ENCODE peak calls at places on chromosomes 1 and 21, in seven cellular contexts. Z, R, O, N, V, J and C are unnamed samples.

GRCh38 chr21:41582298-41582840 is 74.4 kb upstream of the TMPRSS2 start:
- DNase-seq in R (no peak), N (no peak), J (no peak), O (no peak), V (no peak), Z (no peak), C (no peak)

GRCh38 chr1:30901798-30902652 is 6.5 kb downstream of the SDC3 start:
- DNase-seq in V (no peak), R (no peak), Z (no peak), J (no peak), N (no peak), O (no peak), C (no peak)

GRCh38 chr1:20405893-20406604 is 80.0 kb downstream of the CAMK2N1 start:
- DNase-seq in O (no peak), V (no peak), Z (peak), N (no peak), R (no peak), J (peak), C (no peak)

GRCh38 chr1:100921110-100921706 is 25.3 kb downstream of the SLC30A7 start:
- DNase-seq in O (no peak), Z (peak), N (no peak), R (peak), V (no peak), J (peak), C (no peak)

GRCh38 chr1:208031932-208032320 is 121.0 kb upstream of the CD34 start:
- DNase-seq in N (no peak), J (no peak), Z (no peak), V (no peak), R (no peak), O (no peak), C (no peak)

GRCh38 chr1:19622204-19622603 is 21.9 kb upstream of the NBL1 start:
- DNase-seq in N (no peak), V (no peak), R (no peak), O (no peak), Z (peak), J (peak), C (no peak)

GRCh38 chr1:78281580-78281979 is 209.2 kb upstream of the PTGFR start:
- DNase-seq in V (no peak), Z (no peak), N (no peak), J (no peak), O (no peak), R (no peak), C (no peak)

GRCh38 chr1:201456499-201457309 is 12.3 kb downstream of the PHLDA3 start:
- DNase-seq in V (no peak), O (no peak), Z (peak), J (peak), N (no peak), R (no peak), C (no peak)

GRCh38 chr1:157173900-157174410 is 35.8 kb upstream of the ETV3 start:
- DNase-seq in R (no peak), Z (no peak), J (no peak), V (no peak), O (no peak), N (no peak), C (no peak)

GRCh38 chr1:3775498-3776230 is 3.1 kb downstream of the SMIM1 start:
- DNase-seq in J (peak), Z (peak), V (peak), R (no peak), O (no peak), N (peak), C (no peak)

GRCh38 chr1:11527541-11528452 is 48.8 kb downstream of the DISP3 start:
- DNase-seq in J (no peak), V (no peak), O (no peak), N (no peak), Z (no peak), R (no peak), C (no peak)

GRCh38 chr1:95230768-95231191 is 3.2 kb upstream of the RWDD3 start:
- DNase-seq in R (no peak), V (no peak), N (no peak), Z (no peak), J (no peak), O (no peak), C (no peak)

GRCh38 chr1:95233321-95233736 is 681 bp upstream of the RWDD3 start:
- DNase-seq in V (peak), N (peak), O (no peak), R (no peak), Z (no peak), J (no peak), C (no peak)

GRCh38 chr1:95232646-95233320 is 1.2 kb upstream of the RWDD3 start:
- DNase-seq in V (peak), O (no peak), J (no peak), R (no peak), Z (no peak), N (no peak), C (no peak)

GRCh38 chr1:95236784-95237575 is 3.0 kb downstream of the RWDD3 start:
- DNase-seq in O (no peak), Z (no peak), J (no peak), V (no peak), N (no peak), R (no peak), C (no peak)

DNA sequence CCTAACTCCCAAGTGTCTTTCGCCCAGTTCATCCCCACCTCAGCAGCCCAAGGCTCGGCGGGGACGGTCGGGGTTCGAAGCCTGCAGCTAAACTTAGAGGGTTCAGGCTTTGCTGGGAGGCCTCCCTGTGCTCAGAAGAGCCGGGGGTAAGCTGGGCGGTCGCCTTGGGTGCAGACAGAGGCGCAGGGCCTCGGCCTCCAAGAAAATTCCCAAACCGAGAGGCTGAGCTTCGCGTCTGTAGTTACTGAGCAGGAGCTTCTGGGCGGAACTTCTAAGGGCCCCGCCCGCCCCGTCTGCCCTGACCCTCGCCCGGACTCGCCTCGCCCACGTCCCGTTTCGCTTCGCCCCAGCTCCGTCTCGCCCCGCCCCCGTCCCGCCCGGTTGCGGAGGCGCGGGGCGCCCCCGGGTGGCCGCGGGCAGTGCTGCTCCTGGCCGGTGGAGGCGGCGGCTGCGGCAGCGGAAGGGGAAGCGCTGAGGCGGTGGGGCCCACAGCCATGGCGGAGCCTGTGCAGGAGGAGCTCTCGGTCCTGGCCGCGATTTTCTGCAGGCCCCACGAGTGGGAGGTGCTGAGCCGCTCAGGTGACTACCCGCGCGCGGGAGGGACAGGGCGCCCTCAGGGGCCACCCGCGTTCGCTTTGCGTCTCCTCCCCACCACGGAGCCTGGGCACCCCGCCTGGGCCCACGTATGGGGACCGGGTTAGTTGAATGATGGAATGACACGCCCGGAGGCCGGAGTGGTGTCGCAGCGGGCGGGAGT is at the start of gene RWDD3:
- DNase-seq in O (peak), R (peak), J (peak), V (peak), Z (peak), N (peak), C (peak)
- TF ChIP-seq CTCF in O (peak), R (peak), J (peak), V (peak), Z (peak), N (peak), C (peak)

DNA sequence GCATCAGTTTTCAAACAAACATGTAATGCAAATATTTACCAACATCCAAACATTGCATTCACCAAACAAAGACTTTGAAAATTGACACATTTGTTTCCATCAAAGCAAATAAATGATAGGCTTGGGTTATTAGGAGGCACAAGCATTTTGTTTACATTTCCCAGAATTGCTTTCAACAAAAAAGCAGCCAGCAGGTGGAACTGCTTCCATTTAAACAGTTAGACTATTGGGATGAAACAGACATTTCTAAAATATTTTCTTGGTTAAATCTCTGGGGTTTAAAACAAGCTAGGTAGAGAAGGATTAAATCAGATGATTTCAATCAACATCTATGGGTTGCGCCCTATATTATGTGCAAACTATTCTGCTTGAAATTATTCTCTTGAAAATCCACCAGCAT is 1.4 kb upstream of the LEMD1 start:
- DNase-seq in Z (no peak), V (no peak), R (no peak), O (no peak), J (no peak), N (no peak), C (no peak)
- TF ChIP-seq CTCF in Z (peak), V (no peak), R (no peak), O (no peak), J (no peak), N (no peak), C (no peak)

GRCh38 chr21:28587748-28588147 is 404.9 kb downstream of the LTN1 start:
- DNase-seq in V (no peak), O (no peak), R (peak), J (peak), Z (no peak), N (no peak), C (no peak)

GRCh38 chr21:28588997-28589396 is 403.7 kb downstream of the LTN1 start:
- DNase-seq in V (no peak), R (no peak), Z (no peak), J (no peak), O (no peak), N (no peak), C (no peak)

GRCh38 chr21:28592205-28592845 is 400.4 kb downstream of the LTN1 start:
- DNase-seq in N (no peak), Z (no peak), J (no peak), R (no peak), V (no peak), O (no peak), C (no peak)

GRCh38 chr21:28590026-28590425 is 402.7 kb downstream of the LTN1 start:
- DNase-seq in O (no peak), N (no peak), J (no peak), R (no peak), V (no peak), Z (no peak), C (no peak)

DNA sequence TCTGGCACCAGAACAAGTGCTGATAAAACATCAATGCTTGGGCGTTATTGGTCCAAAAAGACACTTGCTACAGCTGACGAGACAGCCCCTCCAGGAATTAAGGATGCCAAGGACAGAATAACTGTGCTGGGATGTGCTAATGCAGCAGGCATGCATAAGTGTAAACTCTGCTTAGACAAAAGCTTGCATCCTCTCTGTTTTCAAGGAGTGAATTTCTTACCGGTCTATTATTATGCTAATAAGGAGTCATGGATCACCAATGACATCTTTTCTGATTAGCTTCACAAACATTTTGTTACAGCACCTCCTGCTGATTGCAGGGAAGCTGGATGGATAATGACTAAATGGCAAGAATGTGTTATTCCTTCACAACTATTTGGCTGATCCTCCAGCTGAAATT is 402.0 kb downstream of the LTN1 start:
- DNase-seq in O (no peak), J (no peak), Z (no peak), V (no peak), N (no peak), R (no peak), C (no peak)
- TF ChIP-seq CTCF in O (no peak), J (no peak), Z (no peak), V (no peak), N (no peak), R (no peak), C (no peak)

DNA sequence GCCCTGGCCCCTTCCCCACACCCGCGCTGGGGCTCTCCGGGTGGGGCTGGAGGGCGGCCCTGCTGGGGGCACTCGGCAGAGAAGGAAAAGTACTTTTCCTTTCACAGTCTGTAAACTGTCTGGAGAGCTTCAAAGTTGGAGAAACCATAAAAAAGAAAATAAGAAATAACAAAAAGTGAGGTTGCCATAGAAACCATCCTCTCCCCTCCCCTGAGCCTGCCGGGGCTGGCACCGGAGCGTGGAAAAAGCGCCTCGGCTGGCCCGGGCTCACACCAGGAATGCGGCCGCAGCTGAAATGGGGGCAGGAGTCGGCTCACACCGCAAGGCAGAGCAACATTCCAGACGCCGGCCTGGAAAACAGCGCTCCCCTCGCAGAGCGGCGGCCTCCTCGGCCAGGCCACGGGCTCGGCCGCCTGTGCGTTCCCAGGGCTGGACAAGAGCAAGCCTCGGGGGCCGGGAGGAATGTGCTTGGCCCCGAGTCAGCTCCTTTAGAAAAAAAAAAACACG is 69.2 kb downstream of the MORN1 start:
- DNase-seq in O (no peak), J (peak), V (peak), R (no peak), N (no peak), Z (peak), C (peak)
- TF ChIP-seq CTCF in O (no peak), J (peak), V (no peak), R (no peak), N (no peak), Z (no peak), C (no peak)

GRCh38 chr1:86515597-86515996 is 31.3 kb upstream of the CLCA4 start:
- DNase-seq in O (no peak), N (no peak), J (no peak), Z (peak), V (no peak), R (no peak), C (no peak)
- TF ChIP-seq CTCF in O (peak), N (peak), J (peak), Z (peak), V (no peak), R (peak), C (no peak)

GRCh38 chr1:180632326-180633088 is 685 bp downstream of the XPR1 start:
- DNase-seq in V (peak), R (no peak), J (peak), N (peak), O (peak), Z (peak), C (peak)

GRCh38 chr1:180633092-180634045 is 1.5 kb downstream of the XPR1 start:
- DNase-seq in Z (peak), V (no peak), N (no peak), R (no peak), O (no peak), J (peak), C (no peak)

GRCh38 chr1:180631766-180632325 is at the start of gene XPR1:
- DNase-seq in N (peak), V (peak), O (peak), R (peak), Z (peak), J (peak), C (peak)

GRCh38 chr1:180639871-180640270 is 8.0 kb downstream of the XPR1 start:
- DNase-seq in V (no peak), Z (no peak), J (no peak), O (no peak), N (no peak), R (no peak), C (no peak)

DNA sequence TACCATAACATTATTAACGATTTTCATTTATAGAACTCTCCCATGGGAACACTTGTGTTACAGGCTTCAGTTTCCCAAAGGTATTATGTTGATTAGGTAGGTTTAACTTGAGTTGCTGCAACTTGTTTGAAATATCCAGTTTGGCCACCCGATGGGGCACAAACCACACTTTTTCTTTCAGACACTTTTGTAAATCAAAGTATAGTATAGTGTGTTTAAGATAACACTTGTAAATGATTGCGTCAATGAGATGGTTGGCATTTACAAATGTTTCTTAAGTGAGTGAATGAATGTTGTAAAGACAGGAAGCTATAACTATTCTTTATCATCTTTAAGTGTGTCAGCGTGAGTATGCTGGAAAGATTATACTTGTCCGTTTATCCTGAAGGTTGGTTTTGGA is 4.3 kb downstream of the XPR1 start:
- DNase-seq in Z (peak), N (no peak), R (no peak), J (no peak), O (no peak), V (no peak), C (no peak)
- TF ChIP-seq CTCF in Z (peak), N (no peak), R (no peak), J (peak), O (no peak), V (no peak), C (no peak)